ENCODE peak calls at places on chromosome 13, in nine cellular contexts. D is AML-193; P is EL; J is endodermal cell; Q is fibroblast of mammary gland; N is fibroblast of the aortic adventitia; E is T-helper 17 cell; G is substantia nigra; M is naive thymus-derived CD8-positive, alpha-beta T cell. Y is an unnamed sample.

GRCh38 chr13:110617326-110618072 is 2.2 kb downstream of the NAXD start:
- DNase-seq in N (peak), P (peak), M (no peak), D (no peak), G (no peak), E (no peak), J (no peak), Q (peak), Y (peak)

GRCh38 chr13:73940098-73940497 is 194.1 kb downstream of the KLF12 start:
- DNase-seq in J (no peak), D (no peak), E (no peak), G (no peak), M (no peak), N (no peak), P (no peak), Q (no peak), Y (no peak)

GRCh38 chr13:77492982-77493381 is 42.5 kb upstream of the SCEL start:
- DNase-seq in D (peak), E (no peak), J (no peak), P (no peak), G (no peak), Q (peak), M (peak), N (peak), Y (peak)

GRCh38 chr13:65929436-65929835 is 1300.7 kb downstream of the PCDH9 start:
- DNase-seq in J (no peak), D (no peak), M (no peak), G (no peak), P (peak), E (no peak), N (no peak), Q (no peak), Y (no peak)

GRCh38 chr13:45178349-45179142 is 22.3 kb downstream of the KCTD4 start:
- DNase-seq in Q (peak), E (no peak), P (peak), G (no peak), J (no peak), M (no peak), D (no peak), N (peak), Y (peak)

GRCh38 chr13:71877280-71877653 is 10.3 kb upstream of the DACH1 start:
- DNase-seq in M (no peak), J (peak), Q (no peak), E (no peak), N (no peak), G (no peak), D (no peak), P (no peak), Y (no peak)

GRCh38 chr13:110454956-110455355 is 106.6 kb downstream of the RAB20 start:
- DNase-seq in D (no peak), N (no peak), G (no peak), P (no peak), M (no peak), J (no peak), Q (no peak), E (no peak), Y (no peak)

GRCh38 chr13:36224730-36225129 is 10.4 kb upstream of the SOHLH2 start:
- DNase-seq in D (no peak), P (no peak), J (no peak), M (no peak), Q (no peak), E (no peak), G (no peak), N (no peak), Y (no peak)

GRCh38 chr13:100848304-100848703 is 173.7 kb upstream of the TMTC4 start:
- DNase-seq in J (peak), M (no peak), P (no peak), E (no peak), D (no peak), N (no peak), G (no peak), Q (no peak), Y (no peak)

GRCh38 chr13:26457212-26457611 is 100.3 kb upstream of the WASF3 start:
- DNase-seq in Q (no peak), G (no peak), D (peak), P (peak), M (no peak), J (no peak), E (no peak), N (no peak), Y (no peak)

GRCh38 chr13:45492538-45492937 is 27.8 kb downstream of the COG3 start:
- DNase-seq in P (peak), J (no peak), E (no peak), D (no peak), M (no peak), Q (peak), G (no peak), N (peak), Y (peak)

GRCh38 chr13:101127741-101128353 is 288.5 kb downstream of the NALCN start:
- DNase-seq in P (peak), G (no peak), E (no peak), D (peak), N (peak), J (no peak), M (peak), Q (peak), Y (peak)

GRCh38 chr13:41222259-41222852 is 28.0 kb upstream of the KBTBD7 start:
- DNase-seq in J (peak), P (peak), M (peak), D (peak), G (peak), N (peak), Q (peak), E (peak), Y (peak)

GRCh38 chr13:97266328-97266727 is 44.2 kb downstream of the MBNL2 start:
- DNase-seq in M (no peak), D (no peak), Q (no peak), J (peak), N (no peak), G (no peak), E (no peak), P (no peak), Y (no peak)

GRCh38 chr13:30978981-30979956 is 46.8 kb downstream of the TEX26 start:
- DNase-seq in M (no peak), Q (no peak), N (no peak), J (peak), D (peak), E (peak), G (peak), P (no peak), Y (peak)

GRCh38 chr13:106242554-106242953 is 292.9 kb downstream of the EFNB2 start:
- DNase-seq in N (no peak), M (no peak), J (no peak), E (no peak), Q (no peak), G (no peak), D (no peak), P (no peak), Y (peak)

GRCh38 chr13:102948006-102948405 is 102.2 kb downstream of the ERCC5 start:
- DNase-seq in E (no peak), Q (peak), M (no peak), G (peak), N (peak), P (no peak), J (no peak), D (no peak), Y (no peak)

GRCh38 chr13:41746259-41746658 is 214.7 kb downstream of the VWA8 start:
- DNase-seq in J (no peak), N (peak), M (no peak), P (peak), Q (peak), D (no peak), G (no peak), E (no peak), Y (peak)

GRCh38 chr13:39111145-39111544 is 72.9 kb downstream of the NHLRC3 start:
- DNase-seq in Q (no peak), D (no peak), G (no peak), N (no peak), E (no peak), J (no peak), P (no peak), M (no peak), Y (no peak)